ENCODE peak calls at places on chromosomes 2 and 18, in seven cellular contexts. Y is H9, H is AG04450, Z is GM10248, E is fibroblast of the conjunctiva, S is GM13977, P is tibial nerve. T is an unnamed sample.

GRCh38 chr2:127448526-127448925 is 30.3 kb downstream of the PROC start:
- DNase-seq in Z (no peak), Y (no peak), P (no peak), H (no peak), S (no peak), E (no peak), T (no peak)

GRCh38 chr2:15069149-15069548 is 436.6 kb downstream of the LRATD1 start:
- DNase-seq in E (peak), H (no peak), Z (no peak), P (no peak), Y (no peak), S (no peak), T (no peak)

GRCh38 chr2:207130958-207131521 is 34.7 kb downstream of the KLF7 start:
- DNase-seq in E (no peak), Z (no peak), H (no peak), S (no peak), Y (no peak), P (no peak), T (no peak)

GRCh38 chr2:109120166-109120565 is 8.8 kb upstream of the SH3RF3 start:
- DNase-seq in H (no peak), S (no peak), P (no peak), Y (no peak), Z (no peak), E (no peak), T (no peak)

GRCh38 chr2:206974556-206974955 is 35.2 kb downstream of the CPO start:
- DNase-seq in E (no peak), H (no peak), Y (no peak), S (no peak), Z (no peak), P (no peak), T (no peak)

GRCh38 chr2:62197609-62198236 is 1.8 kb downstream of the B3GNT2 start:
- DNase-seq in Z (no peak), E (no peak), P (no peak), H (no peak), S (no peak), Y (no peak), T (peak)

GRCh38 chr2:226118471-226119429 is 680.9 kb downstream of the IRS1 start:
- DNase-seq in E (peak), P (no peak), Z (no peak), H (peak), Y (no peak), S (no peak), T (no peak)

GRCh38 chr2:1740714-1741584 is 3.4 kb downstream of the PXDN start:
- DNase-seq in P (no peak), E (no peak), S (no peak), Z (no peak), H (no peak), Y (no peak), T (no peak)

GRCh38 chr2:85770369-85770768 is 16.6 kb downstream of the ATOH8 start:
- DNase-seq in P (no peak), Y (no peak), Z (no peak), E (no peak), S (no peak), H (no peak), T (no peak)

GRCh38 chr2:235050992-235051351 is 99.2 kb downstream of the SH3BP4 start:
- DNase-seq in Y (no peak), H (peak), S (no peak), Z (no peak), P (peak), E (peak), T (peak)

GRCh38 chr2:96108578-96109561 is 7.5 kb downstream of the ADRA2B start:
- DNase-seq in H (no peak), P (no peak), E (no peak), S (no peak), Z (no peak), Y (peak), T (peak)

GRCh38 chr2:16318474-16319195 is 347.0 kb downstream of the CYRIA start:
- DNase-seq in E (no peak), S (no peak), Z (peak), Y (peak), H (no peak), P (no peak), T (peak)

GRCh38 chr2:14621114-14621513 is 11.4 kb upstream of the LRATD1 start:
- DNase-seq in S (no peak), P (no peak), Z (no peak), Y (no peak), H (no peak), E (no peak), T (no peak)

GRCh38 chr18:70491734-70492348 is 203.0 kb downstream of the SOCS6 start:
- DNase-seq in Z (peak), E (peak), Y (peak), S (peak), H (no peak), P (peak), T (peak)

GRCh38 chr2:236169151-236169721 is 1.1 kb upstream of the GBX2 start:
- DNase-seq in H (no peak), Y (peak), S (peak), Z (no peak), P (no peak), E (no peak), T (no peak)

GRCh38 chr2:222514901-222515300 is 90.6 kb downstream of the SGPP2 start:
- DNase-seq in S (no peak), E (no peak), H (no peak), P (no peak), Y (no peak), Z (no peak), T (no peak)

GRCh38 chr18:37662099-37662498 is 96.5 kb upstream of the CELF4 start:
- DNase-seq in H (no peak), Z (no peak), Y (no peak), E (no peak), S (no peak), P (no peak), T (no peak)

GRCh38 chr2:201151127-201152074 is 31.5 kb upstream of the CASP10 start:
- DNase-seq in E (peak), P (no peak), Z (peak), H (peak), Y (no peak), S (peak), T (no peak)

GRCh38 chr2:20094142-20094792 is 42.8 kb upstream of the LAPTM4A start:
- DNase-seq in Z (no peak), E (no peak), Y (no peak), P (no peak), S (no peak), H (no peak), T (no peak)

GRCh38 chr2:218717262-218717661 is 6.6 kb downstream of the TTLL4 start:
- DNase-seq in S (no peak), E (no peak), H (no peak), P (no peak), Z (no peak), Y (no peak), T (no peak)